ENCODE peak calls at places on chromosomes 5 and 9, in four cellular contexts. B is IMR-90, P is H9, O is mesendoderm. L is an unnamed sample. For H3K4me1, the result is how much of the 10 kb centered on the place peaks cover.

GRCh38 chr5:170552486-170553122 is 48.8 kb downstream of the KCNIP1 start:
- DNase-seq in B (peak), P (peak), O (peak), L (peak)

GRCh38 chr9:17623965-17624364 is 45.1 kb downstream of the SH3GL2 start:
- DNase-seq in B (no peak), P (no peak), O (no peak), L (no peak)

GRCh38 chr9:114400772-114401171 is 13.0 kb upstream of the AKNA start:
- DNase-seq in B (no peak), P (no peak), O (no peak), L (no peak)

GRCh38 chr5:176744584-176744965 is 65.8 kb upstream of the UNC5A start:
- DNase-seq in B (no peak), P (peak), O (peak), L (no peak)

GRCh38 chr9:117355542-117355941 is 59.3 kb downstream of the ASTN2 start:
- DNase-seq in B (no peak), P (no peak), O (no peak), L (no peak)

GRCh38 chr5:160466889-160467554 is 45.4 kb downstream of the PTTG1 start:
- DNase-seq in B (no peak), P (no peak), O (no peak), L (peak)

GRCh38 chr5:178293815-178294214 is 61.2 kb upstream of the PHYKPL start:
- DNase-seq in B (no peak), P (no peak), O (no peak), L (no peak)

GRCh38 chr9:2267171-2267740 is 252.1 kb downstream of the SMARCA2 start:
- DNase-seq in B (no peak), P (no peak), O (no peak), L (no peak)

GRCh38 chr5:25963251-25964008 is 1075.0 kb downstream of the CDH9 start:
- DNase-seq in B (no peak), P (no peak), O (no peak), L (peak)

GRCh38 chr5:53090229-53090628 is 19.3 kb downstream of the MOCS2 start:
- DNase-seq in B (no peak), P (no peak), O (no peak), L (no peak)

GRCh38 chr5:59357421-59357977 is 536.0 kb downstream of the PDE4D start:
- DNase-seq in B (peak), P (no peak), O (peak), L (peak)

GRCh38 chr9:133009906-133010582 is 20.8 kb upstream of the GTF3C5 start:
- DNase-seq in B (no peak), P (no peak), O (no peak), L (no peak)

GRCh38 chr5:55437452-55437851 is 97.3 kb downstream of the PLPP1 start:
- DNase-seq in B (no peak), P (no peak), O (no peak), L (no peak)
- H3K27ac ChIP-seq in B (peak), P (peak), O (no peak), L (peak)

DNA sequence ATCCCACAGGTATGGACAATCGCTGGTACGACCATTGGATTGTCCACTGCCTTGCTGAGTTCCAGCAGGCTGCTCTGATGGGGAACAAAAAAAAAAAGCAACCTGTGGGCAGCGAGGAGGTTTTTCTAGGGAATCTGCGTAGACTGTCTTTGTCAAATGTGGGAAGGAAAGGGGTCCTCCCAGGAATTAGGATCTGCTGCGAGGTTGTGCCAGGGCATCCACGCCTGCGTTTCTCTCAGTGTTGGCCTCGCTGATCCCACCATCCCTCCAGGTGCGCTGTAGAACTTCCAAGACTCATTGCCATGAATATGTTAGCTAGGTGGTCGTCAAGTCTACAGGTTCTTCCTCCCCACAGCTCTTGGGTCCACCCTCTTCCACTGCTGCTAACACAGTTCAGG is 79.7 kb upstream of the DMRT1 start:
- DNase-seq in B (no peak), P (no peak), O (no peak), L (no peak)
- H2AK5ac ChIP-seq in B (peak), P (no peak), O (no peak), L (no peak)

DNA sequence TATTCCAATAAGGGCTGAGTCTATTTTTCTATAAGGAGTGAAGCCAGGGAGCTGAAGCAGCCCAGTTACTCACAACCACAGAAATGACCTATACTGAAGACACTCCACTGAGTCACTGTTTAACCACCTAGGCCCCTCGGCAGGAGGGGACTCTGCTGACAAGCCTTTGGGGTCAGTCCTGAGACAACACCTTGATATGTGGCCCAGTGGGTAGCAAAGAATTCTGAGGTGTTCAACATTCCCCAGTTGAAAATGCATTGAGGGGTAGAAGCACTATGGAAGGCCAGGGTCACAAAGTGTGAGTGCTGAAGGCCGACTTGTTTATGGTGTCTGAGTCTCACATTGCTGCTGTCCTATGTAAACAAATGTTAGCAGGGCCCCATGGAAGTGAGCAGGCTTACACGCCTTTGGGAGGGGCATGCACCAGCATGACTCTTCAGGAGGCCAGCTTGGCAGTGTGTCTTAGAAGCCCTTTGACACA is 112.6 kb upstream of the NFIL3 start:
- DNase-seq in B (peak), P (no peak), O (peak), L (peak)
- H3K4me1 ChIP-seq in B (under half), P (under half), O (under half), L (under half)

DNA sequence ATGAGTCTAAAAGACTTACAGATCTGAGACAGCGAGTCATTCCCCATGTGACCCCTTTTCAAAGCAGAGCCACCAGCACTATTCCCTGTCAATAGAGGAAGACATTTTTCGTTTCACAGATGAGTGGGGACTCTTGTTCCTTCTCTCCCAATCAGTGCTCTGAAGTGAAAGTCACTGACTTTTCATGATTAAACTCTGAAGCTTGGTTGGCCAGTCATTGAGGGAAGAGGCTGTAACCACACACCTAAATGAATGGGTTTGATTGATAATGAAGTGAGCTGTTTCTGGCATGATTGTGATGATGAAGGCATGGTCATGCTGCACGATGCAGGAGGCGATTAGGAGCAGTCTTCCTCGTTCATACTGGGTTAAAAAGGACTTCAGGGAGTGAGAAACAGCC is 171.9 kb downstream of the ZNF462 start:
- DNase-seq in B (no peak), P (no peak), O (no peak), L (no peak)
- H3K27ac ChIP-seq in B (no peak), P (no peak), O (no peak), L (no peak)

GRCh38 chr5:2542821-2543220 is 208.7 kb downstream of the IRX2 start:
- DNase-seq in B (no peak), P (no peak), O (no peak), L (no peak)
- H2AK5ac ChIP-seq in B (no peak), P (no peak), O (no peak), L (no peak)

DNA sequence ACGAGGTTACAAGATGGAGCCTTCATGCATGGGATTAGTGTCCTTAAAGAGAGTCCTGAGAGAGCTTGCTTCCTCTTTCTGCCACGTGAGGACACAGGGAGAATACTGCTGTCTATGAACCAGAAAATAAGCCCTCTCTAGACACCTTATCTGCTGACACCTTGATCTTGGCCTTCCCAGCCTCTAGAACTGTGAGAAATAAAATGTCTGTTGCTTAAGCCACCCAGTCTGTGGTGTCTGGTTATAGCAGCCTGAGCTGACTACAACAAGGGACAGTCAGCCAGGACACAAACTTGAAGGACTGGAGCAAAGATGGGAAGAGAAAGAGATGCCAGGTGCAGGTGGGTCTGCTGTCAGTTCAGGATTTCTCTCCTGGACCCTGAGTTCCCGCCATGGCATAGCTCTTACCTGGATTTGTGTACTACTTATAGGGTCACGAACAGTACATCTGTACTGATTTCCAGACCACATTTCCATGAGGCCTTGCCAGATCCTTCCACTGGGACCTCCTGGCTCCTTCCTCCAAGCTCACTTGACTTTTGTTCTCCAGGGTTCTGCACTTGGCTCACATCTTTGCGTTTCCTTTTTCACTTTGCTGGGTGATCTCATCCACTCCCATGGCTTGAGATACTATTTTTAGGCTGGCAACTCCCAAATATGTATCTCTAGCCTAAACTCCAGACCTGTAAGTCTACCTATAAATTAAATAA is 44.8 kb upstream of the LIFR start:
- DNase-seq in B (no peak), P (no peak), O (no peak), L (no peak)
- H3K4me1 ChIP-seq in B (under half), P (under half), O (under half), L (under half)

GRCh38 chr9:22040760-22041159 is 31.7 kb upstream of the CDKN2B start:
- DNase-seq in B (peak), P (no peak), O (no peak), L (peak)
- H3K27ac ChIP-seq in B (no peak), P (no peak), O (no peak), L (no peak)

GRCh38 chr5:87686975-87687374 is 274.2 kb upstream of the CCNH start:
- DNase-seq in B (no peak), P (no peak), O (no peak), L (no peak)
- H2AK5ac ChIP-seq in B (no peak), P (no peak), O (no peak), L (no peak)

GRCh38 chr5:132099905-132100304 is 26.3 kb downstream of the CSF2 start:
- DNase-seq in B (no peak), P (no peak), O (no peak), L (no peak)
- H3K4me1 ChIP-seq in B (under half), P (under half), O (under half), L (under half)

DNA sequence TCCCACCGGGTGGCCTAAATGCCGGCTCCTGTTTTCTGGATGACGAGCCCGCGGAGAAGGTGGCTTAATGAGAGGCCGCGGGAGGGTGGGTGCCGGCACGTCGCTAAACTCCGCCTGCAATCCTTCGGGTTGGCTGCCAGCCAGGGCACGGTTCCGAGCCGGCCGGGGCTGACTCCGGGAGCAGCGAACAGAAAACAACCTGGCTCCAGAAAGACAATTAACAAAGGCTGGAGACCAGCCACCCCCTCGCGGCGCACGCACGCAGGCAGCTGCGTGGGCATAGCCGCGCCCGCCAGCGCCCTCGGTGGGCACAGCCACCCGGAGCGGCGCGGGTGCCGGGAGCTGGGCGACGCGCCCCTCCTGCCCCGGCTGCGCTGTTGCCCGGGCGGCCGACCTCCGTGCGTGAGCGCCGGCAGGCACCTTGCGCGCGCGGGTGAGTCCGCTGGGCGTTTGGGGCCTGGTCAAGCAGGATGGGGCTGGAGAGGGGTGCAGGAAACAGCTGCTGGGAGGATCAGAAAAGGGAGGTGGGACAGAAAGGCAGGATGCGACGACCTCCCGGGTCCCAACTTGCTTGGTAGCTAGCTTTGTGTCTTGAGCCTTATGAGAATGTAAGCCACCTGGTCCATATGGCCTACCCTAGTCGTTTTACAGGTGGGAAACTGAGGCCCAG is at the start of gene ARHGEF37:
- DNase-seq in B (no peak), P (peak), O (peak), L (peak)
- H3K27ac ChIP-seq in B (no peak), P (no peak), O (no peak), L (peak)

L was measured in mesenchymal stem cell.